ENCODE peak calls at places on chromosome 4, in four cellular contexts. U is K562, V is GM12878, T is HepG2. Q is an unnamed sample.

GRCh38 chr4:4607336-4608213 is 65.7 kb upstream of the STX18 start:
- DNase-seq in U (no peak), V (no peak), T (no peak), Q (no peak)

GRCh38 chr4:158193171-158193749 is 17.0 kb upstream of the TMEM144 start:
- DNase-seq in U (peak), V (no peak), T (peak), Q (peak)

GRCh38 chr4:4948370-4948769 is 70.9 kb downstream of the CYTL1 start:
- DNase-seq in U (no peak), V (no peak), T (no peak), Q (no peak)

GRCh38 chr4:166012129-166013078 is 139.4 kb downstream of the TLL1 start:
- DNase-seq in U (no peak), V (no peak), T (no peak), Q (no peak)

GRCh38 chr4:40682298-40683101 is 52.8 kb upstream of the RBM47 start:
- DNase-seq in U (no peak), V (no peak), T (no peak), Q (no peak)

GRCh38 chr4:10085386-10085785 is 31.2 kb downstream of the WDR1 start:
- DNase-seq in U (no peak), V (no peak), T (no peak), Q (no peak)

GRCh38 chr4:1081689-1082040 is 31.7 kb downstream of the RNF212 start:
- DNase-seq in U (no peak), V (no peak), T (no peak), Q (no peak)

GRCh38 chr4:98510757-98511517 is 147.5 kb downstream of the TSPAN5 start:
- DNase-seq in U (no peak), V (no peak), T (no peak), Q (no peak)

GRCh38 chr4:8910822-8911310 is 39.2 kb upstream of the HMX1 start:
- DNase-seq in U (no peak), V (no peak), T (no peak), Q (no peak)

GRCh38 chr4:26331380-26331945 is 10.6 kb downstream of the RBPJ start:
- DNase-seq in U (no peak), V (no peak), T (no peak), Q (no peak)

GRCh38 chr4:111323916-111324315 is 701.0 kb upstream of the PITX2 start:
- DNase-seq in U (no peak), V (no peak), T (no peak), Q (no peak)

GRCh38 chr4:89056953-89057398 is at the start of gene FAM13A:
- DNase-seq in U (peak), V (peak), T (peak), Q (peak)

GRCh38 chr4:139279723-139280620 is at the start of gene MGARP:
- DNase-seq in U (no peak), V (no peak), T (no peak), Q (peak)

GRCh38 chr4:48588230-48588943 is 98.3 kb downstream of the ZAR1 start:
- DNase-seq in U (peak), V (no peak), T (no peak), Q (no peak)

GRCh38 chr4:185210102-185210981 is 944 bp downstream of the SNX25 start:
- DNase-seq in U (peak), V (no peak), T (peak), Q (peak)

GRCh38 chr4:130333241-130333759 is 1237.3 kb downstream of the C4orf33 start:
- DNase-seq in U (no peak), V (no peak), T (no peak), Q (no peak)

GRCh38 chr4:153418581-153418980 is 47.6 kb upstream of the TMEM131L start:
- DNase-seq in U (no peak), V (no peak), T (no peak), Q (no peak)

GRCh38 chr4:73259552-73260140 is 1.0 kb upstream of the ANKRD17 start:
- DNase-seq in U (peak), V (no peak), T (peak), Q (no peak)

GRCh38 chr4:39056023-39056422 is 6.0 kb upstream of the KLHL5 start:
- DNase-seq in U (no peak), V (no peak), T (no peak), Q (no peak)

GRCh38 chr4:24980064-24980690 is 50.6 kb downstream of the LGI2 start:
- DNase-seq in U (peak), V (peak), T (peak), Q (peak)

GRCh38 chr4:71186566-71187398 is 152.0 kb upstream of the SLC4A4 start:
- DNase-seq in U (no peak), V (no peak), T (no peak), Q (peak)

GRCh38 chr4:178215309-178215708 is 773.1 kb upstream of the AGA start:
- DNase-seq in U (no peak), V (no peak), T (no peak), Q (no peak)

GRCh38 chr4:94621491-94622080 is 136.2 kb upstream of the BMPR1B start:
- DNase-seq in U (peak), V (no peak), T (peak), Q (peak)

GRCh38 chr4:2458546-2459491 is 10.1 kb upstream of the RNF4 start:
- DNase-seq in U (no peak), V (no peak), T (no peak), Q (no peak)

GRCh38 chr4:6594826-6595355 is 19.9 kb downstream of the MAN2B2 start:
- DNase-seq in U (no peak), V (no peak), T (no peak), Q (no peak)

GRCh38 chr4:95956094-95956493 is 116.2 kb downstream of the PDHA2 start:
- DNase-seq in U (no peak), V (no peak), T (no peak), Q (no peak)

GRCh38 chr4:110184791-110185155 is 13.6 kb downstream of the ELOVL6 start:
- DNase-seq in U (no peak), V (no peak), T (no peak), Q (no peak)

GRCh38 chr4:77193511-77194236 is 36.7 kb downstream of the CCNG2 start:
- DNase-seq in U (peak), V (peak), T (no peak), Q (no peak)

GRCh38 chr4:111154924-111155323 is 532.0 kb upstream of the PITX2 start:
- DNase-seq in U (no peak), V (no peak), T (no peak), Q (no peak)

GRCh38 chr4:159103406-159104131 is 690 bp downstream of the RAPGEF2 start:
- DNase-seq in U (peak), V (no peak), T (no peak), Q (peak)

DNA sequence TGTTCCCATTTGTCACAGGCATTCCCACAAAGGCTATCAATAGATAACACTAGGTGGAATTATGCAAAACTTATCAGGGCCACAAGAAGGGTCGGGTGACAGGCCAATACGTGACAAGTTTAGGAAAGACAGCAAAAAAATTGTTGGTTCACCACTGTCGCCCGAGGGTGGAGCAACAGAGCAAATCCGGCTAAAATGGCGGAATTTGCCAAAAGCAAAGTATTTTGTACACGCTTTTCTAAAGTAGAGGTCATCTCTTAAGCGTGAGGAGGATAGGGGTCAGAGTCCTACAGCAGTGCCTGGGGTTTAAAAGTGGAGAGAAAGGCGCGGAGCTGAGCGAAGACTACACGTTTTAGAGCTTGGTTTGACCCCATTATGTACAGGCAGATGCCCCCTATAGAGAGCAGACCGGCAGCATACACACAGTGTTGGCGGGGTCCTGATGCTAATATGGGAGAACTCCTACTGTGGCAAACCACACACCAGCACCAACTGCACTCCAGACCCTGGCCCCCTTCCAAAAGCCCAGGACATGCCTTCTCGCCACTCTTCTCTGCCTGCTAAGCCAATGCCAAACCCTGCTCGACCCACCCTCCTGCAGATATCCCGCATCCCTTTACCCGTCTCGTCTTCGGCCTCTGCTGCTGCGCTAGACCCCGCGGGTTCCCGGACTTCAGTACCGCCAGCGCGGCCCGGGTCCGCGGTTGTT is 733 bp downstream of the CCNA2 start:
- DNase-seq in U (peak), V (no peak), T (peak), Q (peak)
- TF ChIP-seq SP1 in U (no peak), V (no peak), T (no peak), Q (no peak)

DNA sequence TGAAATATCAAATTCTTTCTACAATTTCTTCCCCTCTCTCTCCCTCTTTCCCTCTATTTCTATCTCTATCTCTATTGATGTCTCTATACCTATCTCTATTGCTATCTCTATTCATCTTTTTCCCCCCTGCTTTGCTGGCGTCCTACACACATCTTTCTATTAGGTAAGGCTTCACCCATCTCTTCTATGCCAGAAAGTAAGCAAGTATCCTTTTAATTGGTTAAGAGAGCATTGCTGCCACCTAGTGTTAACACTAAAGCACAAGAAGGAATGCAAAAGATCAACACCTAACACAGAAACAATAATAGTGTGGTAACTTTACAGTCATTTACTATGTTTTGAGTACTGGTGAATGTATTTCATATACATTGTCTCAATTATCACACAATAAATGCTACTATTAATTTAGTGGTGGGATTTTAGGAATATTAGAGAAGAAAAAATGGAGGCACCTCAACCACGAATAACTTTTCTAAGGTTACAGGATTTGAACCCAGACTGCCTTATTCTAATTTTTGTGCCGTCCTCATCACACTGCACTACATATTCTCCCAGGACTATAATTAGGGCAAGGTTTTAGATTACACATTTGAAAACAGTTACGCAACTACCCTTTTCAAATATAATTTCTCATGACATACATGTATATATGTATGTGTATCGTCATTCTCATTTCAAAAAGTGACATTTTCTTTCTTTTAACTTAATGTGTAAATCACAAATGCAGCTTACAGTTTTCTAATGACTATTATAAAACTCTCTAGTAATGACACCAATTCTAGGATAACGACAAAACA is 3.7 kb upstream of the C4orf36 start:
- DNase-seq in U (peak), V (no peak), T (peak), Q (peak)
- TF ChIP-seq TARDBP in U (no peak), V (no peak), T (no peak), Q (no peak)

GRCh38 chr4:75672461-75673026 is 667 bp downstream of the G3BP2 start:
- DNase-seq in U (peak), V (peak), T (peak), Q (peak)
- TF ChIP-seq FOXK2 in U (no peak), V (no peak), T (no peak), Q (no peak)

GRCh38 chr4:81503586-81503985 is 31.9 kb upstream of the RASGEF1B start:
- DNase-seq in U (no peak), V (no peak), T (no peak), Q (no peak)
- TF ChIP-seq SP1 in U (no peak), V (no peak), T (no peak), Q (no peak)

GRCh38 chr4:141706445-141706844 is 70.1 kb downstream of the IL15 start:
- DNase-seq in U (no peak), V (no peak), T (no peak), Q (no peak)
- TF ChIP-seq TARDBP in U (no peak), V (no peak), T (no peak), Q (no peak)

GRCh38 chr4:145912391-145912790 is 26.2 kb downstream of the ZNF827 start:
- DNase-seq in U (no peak), V (no peak), T (no peak), Q (no peak)

GRCh38 chr4:145907827-145908226 is 30.8 kb downstream of the ZNF827 start:
- DNase-seq in U (no peak), V (no peak), T (no peak), Q (no peak)

GRCh38 chr4:145909331-145909730 is 29.3 kb downstream of the ZNF827 start:
- DNase-seq in U (peak), V (no peak), T (no peak), Q (peak)

GRCh38 chr4:145907363-145907762 is 31.3 kb downstream of the ZNF827 start:
- DNase-seq in U (no peak), V (no peak), T (no peak), Q (no peak)

DNA sequence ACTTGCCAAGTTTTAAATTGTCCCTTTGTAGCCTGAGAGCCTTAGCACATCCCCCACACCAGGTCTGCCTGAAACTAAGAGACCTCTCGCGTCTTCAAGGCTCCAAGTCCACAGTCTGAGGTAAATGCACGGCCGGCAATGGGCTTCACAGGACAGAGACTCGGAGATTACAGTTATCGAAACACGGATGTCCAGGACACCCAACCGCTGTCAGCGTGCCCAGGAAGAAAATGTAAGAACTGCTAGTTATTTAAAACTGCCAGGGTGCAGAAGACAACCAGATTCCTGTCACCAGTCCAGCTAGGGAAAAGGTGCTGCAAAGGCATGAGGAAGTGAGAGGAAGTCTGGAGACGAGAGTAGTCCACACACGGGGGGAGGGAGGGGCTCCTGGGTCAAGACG is 28.9 kb downstream of the ZNF827 start:
- DNase-seq in U (no peak), V (no peak), T (no peak), Q (no peak)
- TF ChIP-seq FOXK2 in U (no peak), V (no peak), T (no peak), Q (no peak)